ENCODE peak calls at places on chromosome 19, in nine cellular contexts. W is aorta; E is thoracic aorta; T is GM23338; I is CD4-positive, alpha-beta memory T cell; C is psoas muscle; Q is body of pancreas; A is heart right ventricle; B is mesendoderm. D is an unnamed sample.

GRCh38 chr19:28555317-28555716 is 657.6 kb downstream of the UQCRFS1 start:
- DNase-seq in W (no peak), E (no peak), T (no peak), I (no peak), C (no peak), Q (no peak), A (no peak), B (no peak), D (no peak)

GRCh38 chr19:22532388-22533310 is 101.5 kb upstream of the ZNF492 start:
- DNase-seq in W (peak), E (peak), T (no peak), I (no peak), C (peak), Q (peak), A (peak), B (no peak), D (peak)

GRCh38 chr19:40282920-40283319 is 2.2 kb downstream of the AKT2 start:
- DNase-seq in W (peak), E (no peak), T (no peak), I (no peak), C (no peak), Q (no peak), A (no peak), B (no peak), D (no peak)

GRCh38 chr19:54439174-54439851 is 9.7 kb upstream of the LENG8 start:
- DNase-seq in W (no peak), E (no peak), T (peak), I (no peak), C (no peak), Q (peak), A (no peak), B (peak), D (peak)

GRCh38 chr19:49271080-49271753 is 53.8 kb downstream of the SLC6A16 start:
- DNase-seq in W (no peak), E (no peak), T (no peak), I (no peak), C (no peak), Q (no peak), A (no peak), B (no peak), D (no peak)

GRCh38 chr19:39937094-39937493 is 2.7 kb upstream of the FCGBP start:
- DNase-seq in W (no peak), E (no peak), T (no peak), I (peak), C (no peak), Q (no peak), A (no peak), B (no peak), D (no peak)

GRCh38 chr19:47713046-47714021 is at the start of gene EHD2:
- DNase-seq in W (peak), E (no peak), T (peak), I (no peak), C (peak), Q (peak), A (peak), B (peak), D (peak)

GRCh38 chr19:31962565-31962996 is 382.8 kb upstream of the ZNF507 start:
- DNase-seq in W (no peak), E (no peak), T (no peak), I (no peak), C (no peak), Q (no peak), A (no peak), B (no peak), D (no peak)

GRCh38 chr19:11921852-11922495 is 2.9 kb upstream of the ZNF700 start:
- DNase-seq in W (no peak), E (no peak), T (no peak), I (no peak), C (no peak), Q (peak), A (no peak), B (peak), D (peak)

GRCh38 chr19:29687244-29687896 is 22.1 kb downstream of the PLEKHF1 start:
- DNase-seq in W (no peak), E (no peak), T (no peak), I (no peak), C (peak), Q (peak), A (no peak), B (no peak), D (peak)

GRCh38 chr19:35395762-35396199 is 24.9 kb downstream of the GPR42 start:
- DNase-seq in W (no peak), E (no peak), T (no peak), I (no peak), C (no peak), Q (peak), A (no peak), B (no peak), D (no peak)

GRCh38 chr19:43078311-43078710 is 4.2 kb downstream of the PSG2 start:
- DNase-seq in W (no peak), E (no peak), T (no peak), I (no peak), C (no peak), Q (no peak), A (no peak), B (no peak), D (peak)

GRCh38 chr19:55172741-55173140 is 6.3 kb upstream of the DNAAF3 start:
- DNase-seq in W (no peak), E (no peak), T (no peak), I (no peak), C (no peak), Q (no peak), A (no peak), B (no peak), D (no peak)

GRCh38 chr19:7505682-7506384 is 10.1 kb upstream of the ZNF358 start:
- DNase-seq in W (no peak), E (no peak), T (peak), I (no peak), C (no peak), Q (no peak), A (no peak), B (peak), D (no peak)

GRCh38 chr19:7326105-7326877 is 22.4 kb upstream of the ARHGEF18 start:
- DNase-seq in W (peak), E (no peak), T (peak), I (no peak), C (no peak), Q (no peak), A (no peak), B (peak), D (peak)

GRCh38 chr19:3284759-3285646 is 60.5 kb downstream of the CELF5 start:
- DNase-seq in W (peak), E (no peak), T (peak), I (peak), C (peak), Q (peak), A (no peak), B (peak), D (peak)

GRCh38 chr19:32890326-32890725 is 20.8 kb upstream of the SLC7A9 start:
- DNase-seq in W (no peak), E (no peak), T (no peak), I (no peak), C (no peak), Q (no peak), A (no peak), B (no peak), D (no peak)

GRCh38 chr19:1773173-1773572 is 19.9 kb downstream of the ONECUT3 start:
- DNase-seq in W (no peak), E (no peak), T (no peak), I (peak), C (no peak), Q (no peak), A (no peak), B (no peak), D (no peak)

GRCh38 chr19:2607712-2608601 is 94.5 kb downstream of the GNG7 start:
- DNase-seq in W (peak), E (no peak), T (no peak), I (peak), C (no peak), Q (no peak), A (no peak), B (no peak), D (no peak)

GRCh38 chr19:48745208-48745995 is 1.3 kb downstream of the IZUMO1 start:
- DNase-seq in W (no peak), E (no peak), T (peak), I (peak), C (peak), Q (peak), A (peak), B (peak), D (peak)

GRCh38 chr19:30420881-30421280 is 48.7 kb downstream of the ZNF536 start:
- DNase-seq in W (no peak), E (no peak), T (no peak), I (no peak), C (no peak), Q (no peak), A (no peak), B (no peak), D (no peak)

GRCh38 chr19:34172661-34173144 is 399 bp downstream of the LSM14A start:
- DNase-seq in W (peak), E (no peak), T (no peak), I (no peak), C (peak), Q (no peak), A (peak), B (no peak), D (no peak)

GRCh38 chr19:39926170-39926755 is 8.2 kb downstream of the FCGBP start:
- DNase-seq in W (no peak), E (no peak), T (no peak), I (no peak), C (no peak), Q (no peak), A (no peak), B (peak), D (no peak)

GRCh38 chr19:3710265-3710812 is 2.2 kb downstream of the TJP3 start:
- DNase-seq in W (peak), E (no peak), T (peak), I (no peak), C (peak), Q (peak), A (peak), B (peak), D (peak)

GRCh38 chr19:39037194-39037593 is 4.8 kb upstream of the FBXO27 start:
- DNase-seq in W (no peak), E (no peak), T (no peak), I (no peak), C (no peak), Q (no peak), A (no peak), B (no peak), D (no peak)

GRCh38 chr19:45299719-45300118 is 23.0 kb downstream of the CKM start:
- DNase-seq in W (no peak), E (no peak), T (no peak), I (no peak), C (no peak), Q (no peak), A (no peak), B (no peak), D (no peak)

GRCh38 chr19:7333198-7334118 is 15.3 kb upstream of the ARHGEF18 start:
- DNase-seq in W (peak), E (no peak), T (no peak), I (no peak), C (no peak), Q (no peak), A (peak), B (no peak), D (no peak)

GRCh38 chr19:54158812-54159351 is 639 bp downstream of the LENG1 start:
- DNase-seq in W (no peak), E (no peak), T (no peak), I (peak), C (no peak), Q (no peak), A (no peak), B (no peak), D (peak)

GRCh38 chr19:10899171-10899653 is 27.9 kb downstream of the CARM1 start:
- DNase-seq in W (no peak), E (no peak), T (no peak), I (no peak), C (peak), Q (peak), A (peak), B (no peak), D (no peak)

GRCh38 chr19:47280183-47280797 is 5.6 kb downstream of the INAFM1 start:
- DNase-seq in W (no peak), E (no peak), T (peak), I (no peak), C (no peak), Q (no peak), A (no peak), B (peak), D (no peak)

GRCh38 chr19:10271543-10272086 is 695 bp downstream of the ICAM1 start:
- DNase-seq in W (no peak), E (no peak), T (no peak), I (peak), C (no peak), Q (no peak), A (no peak), B (no peak), D (peak)

GRCh38 chr19:13995017-13995728 is 10.9 kb downstream of the RFX1 start:
- DNase-seq in W (no peak), E (no peak), T (no peak), I (no peak), C (peak), Q (peak), A (no peak), B (no peak), D (peak)

GRCh38 chr19:34256835-34257558 is 2.6 kb downstream of the GARRE1 start:
- DNase-seq in W (no peak), E (no peak), T (no peak), I (no peak), C (no peak), Q (no peak), A (no peak), B (no peak), D (no peak)

DNA sequence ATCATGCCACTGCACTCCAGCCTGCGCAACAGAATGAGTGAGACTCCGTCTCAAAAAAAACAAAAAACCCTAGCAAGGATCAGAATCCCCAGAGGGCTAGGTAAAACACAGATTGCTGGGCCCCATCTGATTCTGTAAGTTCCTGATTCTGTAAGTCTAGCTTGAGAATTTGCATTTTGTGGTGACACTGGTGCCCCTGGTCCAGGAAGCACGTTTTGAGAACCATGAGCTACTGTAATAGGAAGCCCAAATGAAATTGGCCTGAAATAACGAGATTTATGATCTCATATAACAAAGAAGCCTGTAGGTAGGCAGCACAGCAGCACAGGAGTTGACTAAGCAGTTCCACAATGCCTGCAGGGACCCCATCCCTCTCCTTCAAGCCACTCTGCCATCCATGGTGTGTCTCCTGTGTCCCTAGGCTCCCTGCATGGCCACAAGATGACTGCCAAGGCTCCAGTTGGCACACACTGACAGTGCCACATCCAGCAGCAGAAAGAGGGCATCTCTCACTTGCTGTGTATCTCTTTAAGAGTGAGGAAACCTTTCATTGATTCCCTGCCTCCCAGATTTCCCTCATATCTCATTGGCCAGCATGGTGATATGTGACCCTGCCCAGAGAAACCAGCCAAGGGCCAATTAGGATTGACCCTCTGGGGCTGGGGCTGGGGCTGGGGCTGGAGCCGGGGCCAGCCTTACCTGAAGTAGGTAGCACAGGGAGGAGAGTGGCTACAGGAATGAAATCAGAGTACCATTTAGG is 21.7 kb downstream of the SIPA1L3 start:
- DNase-seq in W (no peak), E (no peak), T (peak), I (no peak), C (no peak), Q (no peak), A (no peak), B (peak), D (no peak)
- H3K27ac ChIP-seq in W (no peak), E (no peak), T (peak), I (no peak), C (no peak), Q (no peak), A (no peak), B (peak), D (no peak)

DNA sequence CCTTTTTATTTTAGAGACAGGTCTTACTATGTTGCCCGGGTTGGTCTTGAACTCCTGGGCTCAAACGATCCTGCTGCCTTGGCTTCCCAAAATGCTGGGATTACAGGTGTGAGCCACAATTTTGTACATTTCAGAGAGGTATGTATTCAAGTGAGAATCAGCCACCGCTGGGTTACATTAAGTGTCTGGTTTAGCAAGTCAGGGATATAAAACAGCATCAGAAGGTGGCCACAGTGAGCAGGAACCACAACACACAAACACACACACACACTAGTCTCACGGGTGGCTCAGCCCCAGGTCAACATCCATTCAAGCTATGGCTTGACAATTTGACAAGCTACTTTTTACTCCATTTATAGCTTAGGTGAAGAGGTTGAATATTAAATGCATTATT is 20.2 kb downstream of the KLK5 start:
- DNase-seq in W (no peak), E (no peak), T (no peak), I (no peak), C (no peak), Q (no peak), A (no peak), B (no peak), D (no peak)
- H3K27ac ChIP-seq in W (no peak), E (no peak), T (no peak), I (no peak), C (no peak), Q (no peak), A (no peak), B (no peak), D (no peak)

DNA sequence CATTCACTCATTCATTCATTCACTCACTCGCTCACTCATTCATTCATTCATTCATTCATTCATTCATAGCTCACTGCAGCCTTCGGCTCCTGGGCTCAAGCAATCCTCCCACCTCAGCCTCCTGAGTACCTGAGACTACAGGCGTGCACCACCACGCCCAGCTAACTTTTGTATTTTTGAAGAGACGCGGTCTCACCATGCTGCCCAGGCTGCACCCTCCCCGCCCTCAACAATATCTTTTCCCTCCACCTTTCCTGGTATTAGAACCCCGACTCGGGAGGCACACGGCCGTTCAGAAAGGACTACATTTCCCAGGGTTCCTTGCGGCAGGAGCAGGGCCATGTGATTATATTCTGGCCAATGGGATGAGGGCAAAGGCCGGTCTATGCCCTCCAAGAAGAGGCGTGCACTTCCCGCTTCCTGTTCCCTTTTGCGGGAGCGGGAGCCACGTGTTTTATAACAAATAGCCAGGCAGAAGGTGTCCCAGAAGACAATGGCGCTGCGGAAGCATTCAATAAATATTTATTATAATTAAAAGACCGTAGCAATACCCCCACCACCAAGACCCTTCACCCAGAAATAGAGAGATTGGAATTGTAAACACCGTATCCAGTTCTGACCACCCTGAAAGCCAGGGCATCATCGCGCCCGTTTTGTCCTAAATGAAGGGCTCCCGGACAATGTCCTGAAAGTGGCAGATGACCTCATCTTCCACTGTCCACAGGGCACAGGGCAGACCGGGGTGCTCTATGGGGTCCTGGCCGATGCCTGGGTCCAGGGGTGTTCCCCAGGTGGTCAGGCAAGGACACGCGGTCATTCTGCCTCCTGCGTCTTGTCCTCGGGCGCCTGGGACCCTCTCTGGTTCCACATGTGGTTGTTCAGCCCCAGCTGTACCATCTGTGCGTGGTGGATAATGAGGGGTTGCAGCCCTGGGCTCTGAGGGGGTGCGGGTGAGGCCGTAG is 15.8 kb downstream of the TICAM1 start:
- DNase-seq in W (peak), E (peak), T (peak), I (peak), C (peak), Q (peak), A (peak), B (peak), D (peak)
- H3K27ac ChIP-seq in W (no peak), E (peak), T (no peak), I (no peak), C (peak), Q (no peak), A (peak), B (no peak), D (no peak)

DNA sequence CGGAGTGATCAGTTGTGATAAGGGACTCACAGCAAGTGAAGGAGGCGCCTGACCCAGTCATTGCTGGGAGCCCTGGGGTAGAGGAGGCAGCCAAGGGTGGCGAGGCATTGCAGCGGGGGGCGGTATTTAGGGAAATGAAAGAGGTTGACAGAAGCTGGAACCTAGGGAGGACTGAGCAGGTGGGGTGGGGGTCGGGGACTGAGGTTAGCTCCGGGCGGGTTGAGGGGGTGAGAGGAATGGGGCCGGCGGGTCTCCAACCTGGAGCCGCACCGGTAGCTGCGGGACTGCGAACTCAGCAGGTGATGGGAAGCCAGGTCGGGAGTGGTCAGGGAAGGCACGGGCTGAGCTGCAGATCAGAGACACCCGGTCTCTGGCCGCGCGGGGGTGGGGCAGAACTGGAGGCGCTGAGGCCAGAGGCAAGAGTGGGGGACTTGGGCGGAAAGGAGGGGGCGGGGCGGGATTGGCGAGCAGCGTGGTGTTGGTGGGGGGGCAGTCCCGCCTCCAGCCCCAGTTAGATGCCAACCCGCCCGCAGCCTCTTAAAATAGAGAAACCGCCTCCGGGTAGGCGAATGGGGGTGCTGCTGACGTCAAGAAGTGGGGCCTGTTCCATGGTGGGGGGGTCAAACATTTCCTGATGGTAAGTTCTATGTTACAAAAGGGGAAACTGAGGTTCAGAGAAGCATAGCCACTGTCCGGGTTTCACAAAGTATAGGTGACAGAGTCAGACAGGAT is 1.5 kb downstream of the MAST3 start:
- DNase-seq in W (no peak), E (no peak), T (peak), I (peak), C (no peak), Q (no peak), A (no peak), B (peak), D (no peak)
- H3K27ac ChIP-seq in W (no peak), E (no peak), T (no peak), I (peak), C (no peak), Q (no peak), A (no peak), B (no peak), D (no peak)

GRCh38 chr19:41869374-41869955 is 7.6 kb upstream of the CD79A start:
- DNase-seq in W (no peak), E (no peak), T (no peak), I (peak), C (no peak), Q (no peak), A (no peak), B (no peak), D (no peak)

GRCh38 chr19:41868989-41869300 is 8.1 kb upstream of the CD79A start:
- DNase-seq in W (no peak), E (no peak), T (no peak), I (peak), C (no peak), Q (no peak), A (no peak), B (no peak), D (no peak)

GRCh38 chr19:41872384-41872774 is 4.7 kb upstream of the CD79A start:
- DNase-seq in W (no peak), E (no peak), T (no peak), I (peak), C (no peak), Q (no peak), A (no peak), B (no peak), D (no peak)

GRCh38 chr19:41871573-41872383 is 5.3 kb upstream of the CD79A start:
- DNase-seq in W (no peak), E (no peak), T (peak), I (peak), C (no peak), Q (peak), A (peak), B (peak), D (peak)

GRCh38 chr19:41870401-41870873 is 6.6 kb upstream of the CD79A start:
- DNase-seq in W (no peak), E (no peak), T (no peak), I (peak), C (no peak), Q (no peak), A (no peak), B (no peak), D (peak)
- H3K27ac ChIP-seq in W (no peak), E (no peak), T (peak), I (peak), C (no peak), Q (no peak), A (no peak), B (no peak), D (peak)